ENCODE peak calls at places on chromosomes 12 and 14, in seven cellular contexts. Q, L, P, E, H, O and V are unnamed samples.

GRCh38 chr14:22200977-22201605 is 387.9 kb downstream of the DAD1 start:
- DNase-seq in O (no peak), H (peak), E (peak), L (peak), Q (peak), P (no peak), V (peak)

GRCh38 chr14:58716706-58717105 is 78.9 kb downstream of the DACT1 start:
- DNase-seq in H (no peak), L (no peak), Q (no peak), E (no peak), O (no peak), P (no peak), V (no peak)

GRCh38 chr14:73633517-73634332 is 11.1 kb upstream of the DNAL1 start:
- DNase-seq in E (no peak), O (no peak), L (peak), Q (peak), P (peak), H (peak), V (peak)

GRCh38 chr12:47743311-47743860 is 15.3 kb downstream of the RAPGEF3 start:
- DNase-seq in E (no peak), P (peak), O (no peak), H (no peak), Q (no peak), L (no peak), V (no peak)

GRCh38 chr14:64187331-64187730 is 106.8 kb downstream of the ESR2 start:
- DNase-seq in L (no peak), Q (no peak), H (no peak), O (no peak), P (no peak), E (no peak), V (no peak)

GRCh38 chr14:91078095-91078737 is 17.8 kb upstream of the RPS6KA5 start:
- DNase-seq in P (no peak), H (peak), E (no peak), L (no peak), Q (no peak), O (no peak), V (no peak)

GRCh38 chr14:100693877-100694578 is 32.7 kb upstream of the DLK1 start:
- DNase-seq in O (no peak), E (no peak), H (no peak), Q (no peak), P (no peak), L (no peak), V (no peak)

GRCh38 chr12:79934309-79935020 is 432 bp downstream of the PPP1R12A start:
- DNase-seq in E (no peak), L (peak), O (peak), P (peak), Q (peak), H (no peak), V (no peak)

GRCh38 chr14:73397810-73398209 is 60.5 kb downstream of the NUMB start:
- DNase-seq in P (no peak), O (no peak), H (no peak), Q (no peak), E (no peak), L (no peak), V (no peak)

GRCh38 chr12:6688543-6688999 is 604 bp downstream of the ZNF384 start:
- DNase-seq in L (no peak), H (peak), Q (no peak), O (peak), E (no peak), P (peak), V (no peak)

GRCh38 chr12:62400135-62400534 is 66.5 kb upstream of the MON2 start:
- DNase-seq in H (no peak), O (no peak), Q (no peak), L (no peak), E (no peak), P (no peak), V (no peak)

GRCh38 chr12:109098142-109098652 is 800 bp downstream of the UNG start:
- DNase-seq in O (no peak), E (no peak), Q (no peak), P (no peak), L (no peak), H (no peak), V (peak)

GRCh38 chr12:77402726-77403125 is 337.4 kb upstream of the E2F7 start:
- DNase-seq in H (no peak), E (no peak), Q (no peak), P (no peak), L (no peak), O (no peak), V (no peak)

GRCh38 chr14:72740504-72740961 is 153.4 kb downstream of the DPF3 start:
- DNase-seq in E (no peak), Q (no peak), L (no peak), P (no peak), O (no peak), H (no peak), V (no peak)

GRCh38 chr14:92690171-92691011 is 58.0 kb downstream of the LGMN start:
- DNase-seq in O (no peak), E (peak), L (peak), Q (peak), H (no peak), P (peak), V (peak)

GRCh38 chr12:77746108-77746507 is 84.6 kb upstream of the NAV3 start:
- DNase-seq in Q (no peak), E (no peak), P (no peak), H (peak), L (no peak), O (no peak), V (no peak)

GRCh38 chr12:46206471-46206870 is 62.4 kb downstream of the SLC38A1 start:
- DNase-seq in L (no peak), P (no peak), Q (no peak), H (no peak), E (no peak), O (no peak), V (no peak)

GRCh38 chr14:68109132-68109531 is 289.6 kb downstream of the RAD51B start:
- DNase-seq in H (no peak), O (no peak), E (no peak), Q (no peak), P (no peak), L (no peak), V (no peak)

GRCh38 chr12:128786741-128787391 is 36.9 kb downstream of the SLC15A4 start:
- DNase-seq in E (no peak), Q (no peak), L (no peak), P (no peak), O (no peak), H (no peak), V (no peak)

GRCh38 chr12:54631551-54631950 is 3.1 kb downstream of the LACRT start:
- DNase-seq in Q (no peak), H (no peak), L (no peak), E (no peak), P (no peak), O (no peak), V (no peak)

DNA sequence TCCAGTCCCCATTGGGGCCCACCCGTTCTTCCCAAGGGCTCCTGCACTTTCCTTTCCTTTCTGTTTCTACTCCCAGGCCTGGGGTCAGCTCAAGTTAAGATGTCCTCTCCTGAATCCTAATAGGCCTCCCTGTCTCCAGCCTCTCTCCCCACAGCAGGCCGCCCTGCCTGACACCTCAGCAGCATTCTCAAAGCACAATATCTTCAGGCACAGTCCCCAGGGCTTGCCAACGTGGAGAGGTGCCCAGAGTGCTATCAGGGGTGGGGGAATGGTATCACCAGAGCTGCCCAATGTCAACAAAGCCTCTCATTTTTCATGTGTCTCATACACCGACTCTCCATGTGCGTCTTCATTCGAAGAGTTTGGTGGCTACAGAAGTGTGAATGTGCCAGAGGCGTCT is 123.0 kb downstream of the FOXN3 start:
- DNase-seq in L (no peak), P (no peak), Q (no peak), E (no peak), H (no peak), O (no peak), V (no peak)
- TF ChIP-seq JUND in L (no peak), P (no peak), Q (no peak), E (no peak), H (no peak), O (no peak), V (no peak)

GRCh38 chr12:49092086-49092815 is 2.4 kb downstream of the DHH start:
- DNase-seq in O (no peak), E (no peak), L (peak), P (peak), H (no peak), Q (peak), V (peak)
- TF ChIP-seq JUND in O (no peak), E (no peak), L (no peak), P (no peak), H (no peak), Q (peak), V (no peak)

DNA sequence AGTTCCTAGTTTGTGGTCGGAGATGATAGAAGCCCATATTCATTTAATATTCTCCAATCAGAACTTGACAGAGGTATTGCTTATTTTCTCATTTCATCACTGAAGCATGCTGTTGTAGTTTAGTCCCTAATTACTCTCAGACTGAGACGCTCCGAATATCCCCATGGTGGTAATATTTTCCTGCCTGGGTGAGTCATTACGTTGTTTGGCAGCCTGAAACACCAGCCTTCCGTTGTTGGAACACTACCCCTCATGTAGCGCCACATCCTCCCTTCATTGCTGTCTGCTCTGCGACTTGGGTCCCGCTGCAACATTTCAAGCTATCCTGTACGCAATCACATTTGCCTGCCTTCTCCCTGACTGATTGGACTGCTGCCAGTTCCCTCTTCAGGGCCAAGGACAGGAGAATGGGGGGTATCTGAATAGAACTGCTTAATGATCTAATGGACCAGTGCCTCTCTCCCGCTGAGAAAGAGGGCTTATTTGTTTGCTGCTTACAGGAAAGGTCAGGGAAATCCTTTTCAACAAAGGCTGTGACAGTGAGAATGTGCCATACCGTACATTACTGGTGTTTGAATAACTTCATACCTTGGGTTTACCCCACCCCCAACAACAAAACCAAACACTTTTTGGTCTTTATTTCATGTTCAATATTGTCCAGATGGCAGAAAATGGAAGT is 369.2 kb downstream of the NPAS3 start:
- DNase-seq in L (no peak), P (peak), Q (no peak), O (no peak), E (no peak), H (no peak), V (no peak)
- TF ChIP-seq JUND in L (no peak), P (peak), Q (no peak), O (no peak), E (no peak), H (no peak), V (no peak)

GRCh38 chr14:95299271-95299670 is 20.4 kb downstream of the CLMN start:
- DNase-seq in E (no peak), P (no peak), Q (no peak), O (no peak), H (no peak), L (no peak), V (no peak)

GRCh38 chr14:95297832-95298231 is 21.9 kb downstream of the CLMN start:
- DNase-seq in H (no peak), P (no peak), O (no peak), E (no peak), Q (no peak), L (no peak), V (no peak)

GRCh38 chr14:95301527-95302187 is 18.1 kb downstream of the CLMN start:
- DNase-seq in O (no peak), H (no peak), P (no peak), Q (no peak), L (no peak), E (no peak), V (no peak)

GRCh38 chr14:95300697-95301526 is 18.8 kb downstream of the CLMN start:
- DNase-seq in Q (no peak), H (no peak), O (no peak), E (no peak), P (no peak), L (peak), V (no peak)

DNA sequence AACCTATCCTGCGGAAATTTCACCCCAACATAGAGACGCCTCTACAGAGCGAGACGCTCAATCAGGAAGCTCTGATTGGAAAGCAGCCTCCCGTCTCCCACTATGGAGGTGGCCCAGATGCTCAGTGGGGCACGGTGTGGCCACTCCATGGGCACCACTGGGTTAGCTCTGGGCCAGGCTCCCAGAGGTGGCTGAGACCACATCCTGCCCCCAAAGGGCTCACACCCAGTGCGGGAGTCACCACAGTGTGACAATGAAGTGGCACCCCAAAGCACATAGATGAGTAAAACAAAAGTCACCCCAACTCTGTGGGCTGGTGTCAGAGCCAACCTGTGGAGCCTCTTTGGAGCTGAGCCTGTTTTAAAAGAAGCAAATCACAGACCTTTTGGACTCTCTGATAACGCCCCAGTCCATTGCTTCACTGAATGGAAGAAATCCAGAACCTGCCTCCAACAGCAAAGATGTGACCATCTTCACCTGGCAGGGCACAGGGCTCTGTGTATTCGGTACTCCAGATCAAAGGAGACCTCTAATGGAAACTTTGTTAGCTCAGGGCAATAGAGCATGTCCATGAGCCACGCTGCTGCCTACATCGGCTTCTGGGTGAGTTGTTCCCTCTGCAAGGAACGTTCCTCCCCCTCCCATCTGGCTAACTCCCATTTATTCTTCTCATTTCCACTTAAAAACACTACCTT is 19.6 kb downstream of the CLMN start:
- DNase-seq in Q (no peak), O (no peak), P (no peak), H (no peak), L (peak), E (no peak), V (no peak)
- TF ChIP-seq JUND in Q (no peak), O (no peak), P (no peak), H (no peak), L (no peak), E (no peak), V (no peak)

DNA sequence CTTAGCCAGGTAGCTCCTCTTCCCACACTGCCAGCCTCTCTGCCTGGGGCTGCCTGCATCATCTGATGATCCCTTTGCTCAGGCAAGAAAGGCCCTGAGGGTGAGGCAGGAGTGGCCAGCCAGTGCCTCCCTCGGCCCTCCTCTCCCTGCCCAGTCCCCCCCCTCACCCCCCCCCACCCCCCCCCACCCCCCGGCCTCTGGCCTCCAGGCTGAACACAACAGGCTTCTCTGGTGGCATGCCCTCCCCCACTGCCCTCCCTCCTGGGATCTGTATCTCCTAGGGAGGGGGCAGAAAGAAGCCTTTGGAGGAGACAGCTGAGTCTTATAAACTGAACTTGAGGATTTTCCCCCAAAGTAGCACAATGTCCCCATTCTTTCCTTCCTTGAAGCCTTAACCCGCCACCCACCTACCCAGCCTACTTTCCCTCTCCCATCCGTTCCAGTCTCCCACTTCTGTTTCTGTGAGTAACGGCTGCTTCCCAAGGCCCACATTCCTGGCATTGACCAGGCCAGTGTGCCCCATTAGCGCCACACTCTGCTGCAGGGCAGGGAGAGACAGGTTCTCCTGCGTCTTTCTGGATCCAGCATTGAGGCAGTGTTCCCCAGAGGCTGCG is 82.0 kb downstream of the B4GALNT3 start:
- DNase-seq in H (no peak), O (no peak), Q (no peak), L (no peak), E (no peak), P (peak), V (peak)
- TF ChIP-seq JUND in H (no peak), O (no peak), Q (no peak), L (no peak), E (no peak), P (no peak), V (no peak)

GRCh38 chr12:20262131-20262530 is 106.2 kb upstream of the PDE3A start:
- DNase-seq in O (no peak), P (no peak), E (no peak), Q (no peak), H (no peak), L (no peak), V (no peak)
- TF ChIP-seq JUND in O (no peak), P (no peak), E (no peak), Q (no peak), H (no peak), L (no peak), V (no peak)

DNA sequence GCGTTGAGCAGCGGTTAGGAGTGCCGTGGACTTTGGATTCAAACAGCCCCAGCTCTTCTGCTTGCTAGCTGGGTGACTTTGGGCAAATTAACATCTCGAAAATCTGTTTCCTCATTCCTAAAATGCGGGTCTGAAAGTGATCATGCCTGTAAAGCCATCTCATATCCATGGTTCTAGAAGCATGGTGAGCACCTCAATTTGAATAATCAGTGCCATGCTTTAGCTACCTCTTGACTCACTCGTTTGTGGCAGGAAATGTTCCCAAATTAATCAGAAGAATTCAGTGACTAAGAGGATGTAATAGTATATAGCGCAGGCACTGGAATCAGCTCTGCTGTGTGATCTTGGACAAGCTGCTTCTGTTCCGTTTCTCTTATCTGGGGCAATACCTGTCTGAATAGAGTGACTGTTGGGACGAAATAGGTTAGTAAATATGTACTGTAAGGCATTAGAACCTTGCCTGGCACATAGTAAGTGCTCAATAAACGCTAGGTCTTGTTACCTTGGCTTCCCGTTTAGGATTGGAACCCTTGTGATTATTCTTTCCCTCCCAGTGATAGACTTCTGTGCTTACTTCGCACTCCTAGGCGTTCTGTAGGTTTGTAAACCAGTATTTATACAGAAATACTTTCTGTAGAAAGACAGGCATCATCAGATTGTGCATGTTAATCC is 768 bp upstream of the SMAGP start:
- DNase-seq in E (peak), H (no peak), Q (no peak), O (no peak), L (peak), P (no peak), V (peak)
- TF ChIP-seq JUND in E (peak), H (no peak), Q (no peak), O (no peak), L (no peak), P (peak), V (no peak)

GRCh38 chr12:69726922-69727321 is 11.7 kb upstream of the RAB3IP start:
- DNase-seq in L (no peak), O (no peak), P (no peak), E (no peak), Q (no peak), H (no peak), V (no peak)

GRCh38 chr12:69733638-69734037 is 5.0 kb upstream of the RAB3IP start:
- DNase-seq in Q (no peak), O (no peak), E (no peak), H (no peak), P (no peak), L (no peak), V (no peak)

DNA sequence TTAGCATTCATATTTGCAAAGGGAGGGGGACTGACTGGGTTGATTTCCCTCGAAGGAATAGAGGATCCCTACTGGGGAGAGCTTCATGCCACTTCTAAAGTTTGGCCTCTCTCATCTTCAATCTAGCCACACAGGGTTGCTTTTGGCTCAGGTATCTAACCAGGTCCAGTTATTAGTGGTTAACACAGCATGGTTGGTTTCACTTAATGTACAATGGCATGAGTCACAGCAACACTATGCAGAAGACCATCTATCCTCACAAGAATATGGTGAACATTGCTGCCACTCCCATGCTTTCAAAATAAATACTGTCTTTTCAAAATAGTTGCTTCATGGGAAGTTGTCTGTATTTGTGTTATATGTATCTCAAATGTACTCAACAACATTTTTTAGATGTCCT is 6.6 kb upstream of the RAB3IP start:
- DNase-seq in O (no peak), H (no peak), Q (no peak), L (no peak), E (no peak), P (no peak), V (no peak)
- TF ChIP-seq JUND in O (no peak), H (no peak), Q (no peak), L (no peak), E (no peak), P (no peak), V (no peak)

GRCh38 chr12:31896514-31897039 is 62.6 kb upstream of the RESF1 start:
- DNase-seq in O (no peak), L (no peak), Q (peak), P (no peak), H (peak), E (no peak), V (no peak)
- TF ChIP-seq JUND in O (no peak), L (no peak), Q (peak), P (no peak), H (peak), E (no peak), V (no peak)